ENCODE peak calls at places on chromosomes 3 and 15, in five cellular contexts. One of them, this sample, is unnamed.

GRCh38 chr3:150235799-150236198 is 172.3 kb upstream of the TSC22D2 start:
- DNase-seq in left ventricle myocardium inferior: no peak
- DNase-seq in GM20000: no peak
- DNase-seq in mucosa of descending colon: no peak
- DNase-seq in uterus: peak
- DNase-seq in this sample: no peak

GRCh38 chr15:101188517-101189340 is 63.1 kb downstream of the CHSY1 start:
- DNase-seq in left ventricle myocardium inferior: no peak
- DNase-seq in GM20000: peak
- DNase-seq in mucosa of descending colon: no peak
- DNase-seq in uterus: no peak
- DNase-seq in this sample: no peak

GRCh38 chr3:47512416-47513124 is 942 bp downstream of the ELP6 start:
- DNase-seq in left ventricle myocardium inferior: no peak
- DNase-seq in GM20000: no peak
- DNase-seq in mucosa of descending colon: peak
- DNase-seq in uterus: peak
- DNase-seq in this sample: peak

GRCh38 chr3:129304141-129304540 is 25.5 kb downstream of the HMCES start:
- DNase-seq in left ventricle myocardium inferior: no peak
- DNase-seq in GM20000: no peak
- DNase-seq in mucosa of descending colon: no peak
- DNase-seq in uterus: no peak
- DNase-seq in this sample: no peak

GRCh38 chr3:7447197-7447769 is 586.4 kb downstream of the GRM7 start:
- DNase-seq in left ventricle myocardium inferior: no peak
- DNase-seq in GM20000: peak
- DNase-seq in mucosa of descending colon: no peak
- DNase-seq in uterus: no peak
- DNase-seq in this sample: no peak

GRCh38 chr3:73401058-73401457 is 223.7 kb downstream of the PDZRN3 start:
- DNase-seq in left ventricle myocardium inferior: no peak
- DNase-seq in GM20000: no peak
- DNase-seq in mucosa of descending colon: no peak
- DNase-seq in uterus: peak
- DNase-seq in this sample: no peak

GRCh38 chr3:23485922-23486321 is 282.8 kb downstream of the UBE2E2 start:
- DNase-seq in left ventricle myocardium inferior: no peak
- DNase-seq in GM20000: no peak
- DNase-seq in mucosa of descending colon: no peak
- DNase-seq in uterus: no peak
- DNase-seq in this sample: no peak

GRCh38 chr3:14938964-14939363 is 8.4 kb upstream of the NR2C2 start:
- DNase-seq in left ventricle myocardium inferior: no peak
- DNase-seq in GM20000: no peak
- DNase-seq in mucosa of descending colon: no peak
- DNase-seq in uterus: no peak
- DNase-seq in this sample: no peak

GRCh38 chr15:37789881-37790280 is 144.6 kb upstream of the TMCO5A start:
- DNase-seq in left ventricle myocardium inferior: no peak
- DNase-seq in GM20000: no peak
- DNase-seq in mucosa of descending colon: no peak
- DNase-seq in uterus: no peak
- DNase-seq in this sample: no peak

GRCh38 chr3:155138677-155139076 is 58.6 kb downstream of the MME start:
- DNase-seq in left ventricle myocardium inferior: no peak
- DNase-seq in GM20000: no peak
- DNase-seq in mucosa of descending colon: no peak
- DNase-seq in uterus: no peak
- DNase-seq in this sample: no peak

GRCh38 chr15:38622317-38622716 is 57.7 kb upstream of the RASGRP1 start:
- DNase-seq in left ventricle myocardium inferior: no peak
- DNase-seq in GM20000: no peak
- DNase-seq in mucosa of descending colon: peak
- DNase-seq in uterus: no peak
- DNase-seq in this sample: no peak

GRCh38 chr3:154749514-154749913 is 319.5 kb upstream of the GPR149 start:
- DNase-seq in left ventricle myocardium inferior: no peak
- DNase-seq in GM20000: no peak
- DNase-seq in mucosa of descending colon: no peak
- DNase-seq in uterus: no peak
- DNase-seq in this sample: no peak

GRCh38 chr3:25423780-25424179 is 4.3 kb upstream of the RARB start:
- DNase-seq in left ventricle myocardium inferior: no peak
- DNase-seq in GM20000: no peak
- DNase-seq in mucosa of descending colon: no peak
- DNase-seq in uterus: no peak
- DNase-seq in this sample: no peak

GRCh38 chr3:146865175-146865755 is 260.1 kb upstream of the PLSCR5 start:
- DNase-seq in left ventricle myocardium inferior: no peak
- DNase-seq in GM20000: no peak
- DNase-seq in mucosa of descending colon: no peak
- DNase-seq in uterus: no peak
- DNase-seq in this sample: no peak

GRCh38 chr15:67741313-67741712 is 84.0 kb upstream of the SKOR1 start:
- DNase-seq in left ventricle myocardium inferior: no peak
- DNase-seq in GM20000: no peak
- DNase-seq in mucosa of descending colon: no peak
- DNase-seq in uterus: no peak
- DNase-seq in this sample: no peak

GRCh38 chr3:136428167-136428566 is 178.0 kb downstream of the PCCB start:
- DNase-seq in left ventricle myocardium inferior: no peak
- DNase-seq in GM20000: no peak
- DNase-seq in mucosa of descending colon: no peak
- DNase-seq in uterus: no peak
- DNase-seq in this sample: no peak

GRCh38 chr3:53324011-53324544 is 23.3 kb downstream of the DCP1A start:
- DNase-seq in left ventricle myocardium inferior: peak
- DNase-seq in GM20000: no peak
- DNase-seq in mucosa of descending colon: no peak
- DNase-seq in uterus: no peak
- DNase-seq in this sample: no peak

GRCh38 chr3:127595303-127595702 is 2.9 kb upstream of the MCM2 start:
- DNase-seq in left ventricle myocardium inferior: no peak
- DNase-seq in GM20000: no peak
- DNase-seq in mucosa of descending colon: no peak
- DNase-seq in uterus: no peak
- DNase-seq in this sample: no peak

GRCh38 chr15:89801471-89802205 is 13.0 kb downstream of the ANPEP start:
- DNase-seq in left ventricle myocardium inferior: no peak
- DNase-seq in GM20000: no peak
- DNase-seq in mucosa of descending colon: no peak
- DNase-seq in uterus: no peak
- DNase-seq in this sample: no peak

GRCh38 chr15:89099968-89100367 is 11.7 kb downstream of the ABHD2 start:
- DNase-seq in left ventricle myocardium inferior: no peak
- DNase-seq in GM20000: no peak
- DNase-seq in mucosa of descending colon: no peak
- DNase-seq in uterus: no peak
- DNase-seq in this sample: no peak

GRCh38 chr15:101651753-101652097 is 456 bp downstream of the TM2D3 start:
- DNase-seq in left ventricle myocardium inferior: no peak
- DNase-seq in GM20000: no peak
- DNase-seq in mucosa of descending colon: peak
- DNase-seq in uterus: peak
- DNase-seq in this sample: no peak

GRCh38 chr3:49718419-49719213 is 868 bp downstream of the AMIGO3 start:
- DNase-seq in left ventricle myocardium inferior: no peak
- DNase-seq in GM20000: no peak
- DNase-seq in mucosa of descending colon: no peak
- DNase-seq in uterus: peak
- DNase-seq in this sample: no peak

GRCh38 chr3:57370331-57370730 is 77.8 kb upstream of the ASB14 start:
- DNase-seq in left ventricle myocardium inferior: no peak
- DNase-seq in GM20000: no peak
- DNase-seq in mucosa of descending colon: no peak
- DNase-seq in uterus: no peak
- DNase-seq in this sample: no peak

GRCh38 chr15:29822100-29822684 is at the start of gene TJP1:
- DNase-seq in left ventricle myocardium inferior: peak
- DNase-seq in GM20000: peak
- DNase-seq in mucosa of descending colon: peak
- DNase-seq in uterus: peak
- DNase-seq in this sample: no peak

GRCh38 chr3:56118968-56119367 is 349.3 kb downstream of the ERC2 start:
- DNase-seq in left ventricle myocardium inferior: no peak
- DNase-seq in GM20000: no peak
- DNase-seq in mucosa of descending colon: no peak
- DNase-seq in uterus: no peak
- DNase-seq in this sample: no peak

GRCh38 chr3:56115698-56116097 is 352.6 kb downstream of the ERC2 start:
- DNase-seq in left ventricle myocardium inferior: no peak
- DNase-seq in GM20000: no peak
- DNase-seq in mucosa of descending colon: no peak
- DNase-seq in uterus: no peak
- DNase-seq in this sample: no peak

GRCh38 chr3:56110886-56111285 is 357.4 kb downstream of the ERC2 start:
- DNase-seq in left ventricle myocardium inferior: no peak
- DNase-seq in GM20000: no peak
- DNase-seq in mucosa of descending colon: no peak
- DNase-seq in uterus: no peak
- DNase-seq in this sample: no peak

GRCh38 chr3:56111651-56112250 is 356.5 kb downstream of the ERC2 start:
- DNase-seq in left ventricle myocardium inferior: no peak
- DNase-seq in GM20000: no peak
- DNase-seq in mucosa of descending colon: no peak
- DNase-seq in uterus: no peak
- DNase-seq in this sample: no peak

GRCh38 chr3:56115199-56115598 is 353.1 kb downstream of the ERC2 start:
- DNase-seq in left ventricle myocardium inferior: no peak
- DNase-seq in GM20000: no peak
- DNase-seq in mucosa of descending colon: no peak
- DNase-seq in uterus: no peak
- DNase-seq in this sample: no peak
- TF ChIP-seq CTCF in left ventricle myocardium inferior: no peak
- TF ChIP-seq CTCF in GM20000: no peak
- TF ChIP-seq CTCF in mucosa of descending colon: no peak
- TF ChIP-seq CTCF in uterus: no peak
- TF ChIP-seq CTCF in this sample: no peak

DNA sequence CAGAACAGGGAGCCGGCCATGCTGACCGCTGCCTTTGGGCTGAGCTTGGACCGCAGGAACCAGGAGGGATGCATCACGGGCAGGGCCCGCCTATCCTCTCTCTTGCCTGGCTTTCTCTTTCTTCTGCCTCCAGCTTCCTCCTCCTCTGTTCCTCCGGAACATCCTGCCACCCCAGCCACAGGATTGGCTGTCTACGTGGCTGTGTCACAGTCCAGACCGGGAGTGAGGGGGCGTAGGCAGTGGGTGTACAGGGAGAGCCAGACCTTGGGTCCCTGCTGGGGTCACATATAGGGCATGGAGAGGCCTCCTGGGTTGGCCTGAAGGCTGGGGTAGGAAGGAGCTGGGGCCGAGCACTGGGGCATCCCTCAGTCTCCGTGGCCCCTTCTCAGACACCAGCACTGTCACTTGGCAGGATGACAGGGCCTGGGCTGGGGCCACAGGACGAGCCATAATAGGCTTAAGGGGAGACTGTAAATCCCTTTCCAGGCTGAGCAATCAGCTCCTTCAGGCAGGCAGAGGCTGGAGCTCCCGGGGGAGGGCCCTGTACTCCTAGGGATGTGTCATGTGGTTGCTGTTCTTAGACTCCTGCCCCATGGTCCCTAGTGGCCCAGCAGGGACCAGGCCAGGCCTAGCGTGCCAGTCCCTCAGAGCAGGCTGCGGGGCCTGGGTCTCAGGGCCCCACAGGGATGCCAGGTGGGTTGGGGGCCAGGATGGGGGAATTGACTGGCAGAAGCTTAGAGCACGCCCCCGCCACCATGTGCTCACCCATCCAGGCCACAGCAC is 25.4 kb downstream of the LINGO1 start:
- DNase-seq in left ventricle myocardium inferior: peak
- DNase-seq in GM20000: no peak
- DNase-seq in mucosa of descending colon: no peak
- DNase-seq in uterus: peak
- DNase-seq in this sample: no peak
- TF ChIP-seq CTCF in left ventricle myocardium inferior: no peak
- TF ChIP-seq CTCF in GM20000: no peak
- TF ChIP-seq CTCF in mucosa of descending colon: no peak
- TF ChIP-seq CTCF in uterus: no peak
- TF ChIP-seq CTCF in this sample: no peak

DNA sequence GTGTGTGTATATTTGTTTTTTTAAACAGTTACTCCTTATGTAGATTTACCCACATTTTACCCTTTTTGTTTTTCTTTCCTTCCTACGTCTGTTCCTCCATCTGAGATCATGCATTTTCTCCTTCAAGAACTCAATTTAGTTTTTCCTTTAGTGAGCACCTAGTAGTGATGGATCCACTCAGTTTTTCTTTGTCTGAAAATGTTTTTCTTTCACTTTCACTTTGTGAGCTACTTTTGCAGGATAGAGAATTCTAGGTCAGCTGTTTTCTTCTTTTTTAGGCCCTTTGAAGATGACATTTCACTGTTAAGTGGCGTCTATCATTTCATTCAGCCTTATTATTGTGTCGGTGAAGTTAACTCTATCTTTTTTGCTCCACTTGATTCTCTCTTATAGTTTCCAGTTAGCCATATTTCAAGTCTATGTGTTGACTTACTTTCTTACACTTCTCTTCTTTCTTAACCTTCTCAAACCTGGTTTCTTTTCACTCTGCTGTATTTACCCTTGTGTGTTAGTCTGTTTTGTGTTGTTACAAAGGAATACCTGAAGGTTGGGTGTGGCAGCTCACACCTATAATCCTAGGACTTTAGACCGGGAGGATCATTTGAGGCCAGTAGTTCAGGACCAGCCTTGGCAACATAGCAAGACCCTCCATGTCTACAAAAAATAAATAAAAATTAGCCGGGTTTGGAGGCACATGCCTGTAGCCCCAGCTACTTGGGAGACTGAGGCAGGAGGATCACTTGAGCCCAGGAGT is 55.8 kb downstream of the PRKCI start:
- DNase-seq in left ventricle myocardium inferior: no peak
- DNase-seq in GM20000: peak
- DNase-seq in mucosa of descending colon: peak
- DNase-seq in uterus: no peak
- DNase-seq in this sample: no peak
- TF ChIP-seq CTCF in left ventricle myocardium inferior: no peak
- TF ChIP-seq CTCF in GM20000: no peak
- TF ChIP-seq CTCF in mucosa of descending colon: no peak
- TF ChIP-seq CTCF in uterus: no peak
- TF ChIP-seq CTCF in this sample: no peak

GRCh38 chr15:32878342-32878741 is 160.5 kb downstream of the GREM1 start:
- DNase-seq in left ventricle myocardium inferior: no peak
- DNase-seq in GM20000: no peak
- DNase-seq in mucosa of descending colon: no peak
- DNase-seq in uterus: no peak
- DNase-seq in this sample: no peak

GRCh38 chr15:32884136-32884535 is 166.3 kb downstream of the GREM1 start:
- DNase-seq in left ventricle myocardium inferior: no peak
- DNase-seq in GM20000: no peak
- DNase-seq in mucosa of descending colon: peak
- DNase-seq in uterus: no peak
- DNase-seq in this sample: no peak

GRCh38 chr15:32878849-32879795 is 161.3 kb downstream of the GREM1 start:
- DNase-seq in left ventricle myocardium inferior: no peak
- DNase-seq in GM20000: no peak
- DNase-seq in mucosa of descending colon: no peak
- DNase-seq in uterus: no peak
- DNase-seq in this sample: no peak

GRCh38 chr15:32879980-32880379 is 162.2 kb downstream of the GREM1 start:
- DNase-seq in left ventricle myocardium inferior: no peak
- DNase-seq in GM20000: no peak
- DNase-seq in mucosa of descending colon: no peak
- DNase-seq in uterus: no peak
- DNase-seq in this sample: no peak

GRCh38 chr15:32881528-32881927 is 163.7 kb downstream of the GREM1 start:
- DNase-seq in left ventricle myocardium inferior: no peak
- DNase-seq in GM20000: no peak
- DNase-seq in mucosa of descending colon: no peak
- DNase-seq in uterus: no peak
- DNase-seq in this sample: no peak
- TF ChIP-seq CTCF in left ventricle myocardium inferior: no peak
- TF ChIP-seq CTCF in GM20000: no peak
- TF ChIP-seq CTCF in mucosa of descending colon: no peak
- TF ChIP-seq CTCF in uterus: no peak
- TF ChIP-seq CTCF in this sample: no peak

This sample was measured in natural killer cell.